ENCODE peak calls at places on chromosomes 11 and 22, in seven cellular contexts. D, J, B, M, P, R and Y are unnamed samples.

GRCh38 chr11:31237819-31238771 is 131.4 kb downstream of the DCDC1 start:
- DNase-seq in J (no peak), P (peak; percentile 7), D (no peak), R (no peak), M (no peak), B (no peak), Y (no peak)

GRCh38 chr22:17540481-17540880 is 22.8 kb upstream of the SLC25A18 start:
- DNase-seq in M (no peak), D (no peak), R (no peak), P (no peak), J (peak; percentile 71), B (no peak), Y (no peak)

GRCh38 chr11:117855452-117855851 is 21.0 kb downstream of the FXYD6 start:
- DNase-seq in R (no peak), M (no peak), B (no peak), D (no peak), P (no peak), J (no peak), Y (no peak)

GRCh38 chr11:114057147-114057546 is 2.4 kb upstream of the ZBTB16 start:
- DNase-seq in P (no peak), R (no peak), B (no peak), M (no peak), D (no peak), J (no peak), Y (no peak)

GRCh38 chr11:765025-765801 is 12.1 kb downstream of the GATD1 start:
- DNase-seq in D (no peak), P (no peak), J (peak; percentile 59), B (peak; percentile 92), M (no peak), R (peak; percentile 35), Y (peak; percentile 62)

GRCh38 chr11:119800171-119800570 is 71.2 kb upstream of the NECTIN1 start:
- DNase-seq in M (no peak), D (no peak), R (no peak), J (no peak), B (no peak), P (no peak), Y (no peak)

GRCh38 chr22:43275545-43275981 is 67.6 kb downstream of the SCUBE1 start:
- DNase-seq in B (no peak), M (no peak), P (no peak), D (no peak), J (peak; percentile 34), R (peak; percentile 41), Y (no peak)

GRCh38 chr11:103488021-103488420 is 378.8 kb downstream of the DYNC2H1 start:
- DNase-seq in B (no peak), M (no peak), J (no peak), D (no peak), P (no peak), R (no peak), Y (no peak)

GRCh38 chr11:112590778-112591177 is 330.1 kb upstream of the PLET1 start:
- DNase-seq in R (no peak), D (no peak), P (no peak), J (no peak), M (no peak), B (no peak), Y (no peak)

GRCh38 chr22:45208993-45209838 is 31.5 kb downstream of the KIAA0930 start:
- DNase-seq in M (no peak), R (no peak), J (peak; percentile 78), B (peak; percentile 93), P (peak; percentile 43), D (no peak), Y (no peak)

GRCh38 chr22:41827671-41828070 is 5.2 kb upstream of the SREBF2 start:
- DNase-seq in R (no peak), M (no peak), P (no peak), B (no peak), J (no peak), D (no peak), Y (no peak)

GRCh38 chr11:65133724-65134123 is 595 bp downstream of the SYVN1 start:
- DNase-seq in M (no peak), J (no peak), R (no peak), B (no peak), D (no peak), P (no peak), Y (no peak)

GRCh38 chr11:95231881-95232605 is 1.0 kb upstream of the SESN3 start:
- DNase-seq in D (no peak), M (no peak), J (no peak), R (no peak), P (no peak), B (peak; percentile 61), Y (no peak)

GRCh38 chr11:116557261-116557660 is 215.5 kb downstream of the BUD13 start:
- DNase-seq in D (no peak), P (no peak), M (no peak), J (no peak), B (peak; percentile 43), R (no peak), Y (no peak)

GRCh38 chr11:10575999-10576398 is 7.5 kb upstream of the LYVE1 start:
- DNase-seq in B (no peak), J (no peak), R (no peak), D (no peak), P (no peak), M (no peak), Y (no peak)

GRCh38 chr11:10579700-10580099 is 11.2 kb upstream of the LYVE1 start:
- DNase-seq in R (no peak), P (no peak), D (no peak), J (no peak), B (no peak), M (no peak), Y (no peak)

GRCh38 chr11:10584071-10584501 is 15.6 kb upstream of the LYVE1 start:
- DNase-seq in J (no peak), B (no peak), P (no peak), M (no peak), R (no peak), D (no peak), Y (no peak)

GRCh38 chr11:10580625-10581024 is 12.2 kb upstream of the LYVE1 start:
- DNase-seq in P (no peak), B (no peak), M (no peak), R (no peak), J (no peak), D (no peak), Y (no peak)

GRCh38 chr11:10581481-10582019 is 13.1 kb upstream of the LYVE1 start:
- DNase-seq in R (no peak), D (no peak), P (no peak), B (no peak), J (no peak), M (no peak), Y (no peak)
- TF ChIP-seq POLR2AphosphoS5 in R (no peak), D (no peak), P (no peak), B (no peak), J (no peak), M (no peak), Y (no peak)

DNA sequence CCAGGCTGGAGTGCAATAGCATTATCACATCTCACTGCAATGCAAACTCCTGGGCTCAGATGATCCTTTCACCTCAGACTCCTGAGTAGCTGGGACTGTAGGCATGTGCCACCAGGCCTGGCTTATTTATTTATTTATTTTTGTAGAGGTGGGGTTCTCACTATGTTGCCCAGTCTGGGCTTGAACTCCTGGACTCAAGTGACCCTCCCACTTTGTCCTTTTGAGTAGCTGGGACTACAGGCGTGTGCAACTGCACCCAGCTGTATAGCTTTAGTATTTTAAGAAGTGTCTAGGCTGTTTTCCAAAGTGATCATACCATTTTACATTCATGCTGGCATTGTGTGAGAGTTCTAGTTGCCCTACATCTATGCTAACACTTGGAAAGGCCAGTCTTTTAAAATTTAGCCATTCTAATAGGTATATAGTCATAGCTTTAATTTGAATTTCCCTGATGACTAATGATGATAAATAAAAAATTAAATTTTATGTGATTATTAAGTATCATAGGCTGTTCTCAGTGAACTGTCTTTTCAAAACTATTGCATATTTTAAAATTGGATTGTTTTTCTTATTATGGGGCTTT is 96.9 kb downstream of the TMEM135 start:
- DNase-seq in D (no peak), R (peak; percentile 21), P (no peak), B (no peak), J (no peak), M (no peak), Y (no peak)
- TF ChIP-seq TAF1 in D (no peak), R (no peak), P (no peak), B (no peak), J (no peak), M (no peak), Y (no peak)

GRCh38 chr11:125199915-125200314 is 35.4 kb downstream of the PKNOX2 start:
- DNase-seq in P (no peak), D (no peak), B (no peak), R (no peak), J (no peak), M (no peak), Y (no peak)

GRCh38 chr11:125202977-125203376 is 38.4 kb downstream of the PKNOX2 start:
- DNase-seq in P (no peak), M (no peak), J (no peak), D (no peak), R (no peak), B (no peak), Y (no peak)

GRCh38 chr11:125200441-125200840 is 35.9 kb downstream of the PKNOX2 start:
- DNase-seq in B (no peak), J (no peak), R (no peak), M (no peak), P (no peak), D (no peak), Y (no peak)

GRCh38 chr11:125202362-125202880 is 37.9 kb downstream of the PKNOX2 start:
- DNase-seq in D (no peak), B (peak; percentile 35), P (no peak), R (no peak), J (no peak), M (no peak), Y (no peak)

DNA sequence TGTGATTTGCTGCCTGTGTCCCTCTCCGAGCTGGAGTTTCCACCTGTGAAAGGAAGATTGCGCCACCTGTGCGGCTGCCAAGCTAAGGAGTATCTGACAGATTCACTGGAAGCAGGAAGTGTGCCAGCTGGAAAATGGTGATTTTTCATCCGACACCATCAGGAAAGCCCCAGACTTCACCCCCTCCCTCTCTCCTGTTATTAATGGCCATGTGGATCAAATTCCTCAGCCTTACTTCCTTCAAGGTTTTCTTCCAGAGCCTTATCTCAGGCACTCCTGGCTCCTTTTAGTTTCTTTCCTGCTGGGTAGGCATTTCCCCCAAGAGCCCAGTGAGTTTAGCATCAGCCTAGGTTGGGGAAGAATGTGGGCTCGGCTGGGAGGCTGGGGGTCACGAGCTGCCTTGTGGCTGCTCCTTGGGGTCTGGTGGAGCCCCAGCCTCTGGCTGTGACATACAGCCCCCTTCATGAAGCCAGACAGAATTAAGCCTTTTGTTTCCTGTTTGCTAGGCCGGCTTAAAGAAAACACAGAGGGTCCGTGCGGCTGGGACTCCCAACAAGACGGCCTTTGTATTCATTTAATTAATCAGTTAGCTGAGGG is 37.1 kb downstream of the PKNOX2 start:
- DNase-seq in B (no peak), D (no peak), P (no peak), M (no peak), R (peak; percentile 50), J (no peak), Y (no peak)
- TF ChIP-seq POLR2AphosphoS5 in B (no peak), D (no peak), P (no peak), M (no peak), R (no peak), J (no peak), Y (no peak)

DNA sequence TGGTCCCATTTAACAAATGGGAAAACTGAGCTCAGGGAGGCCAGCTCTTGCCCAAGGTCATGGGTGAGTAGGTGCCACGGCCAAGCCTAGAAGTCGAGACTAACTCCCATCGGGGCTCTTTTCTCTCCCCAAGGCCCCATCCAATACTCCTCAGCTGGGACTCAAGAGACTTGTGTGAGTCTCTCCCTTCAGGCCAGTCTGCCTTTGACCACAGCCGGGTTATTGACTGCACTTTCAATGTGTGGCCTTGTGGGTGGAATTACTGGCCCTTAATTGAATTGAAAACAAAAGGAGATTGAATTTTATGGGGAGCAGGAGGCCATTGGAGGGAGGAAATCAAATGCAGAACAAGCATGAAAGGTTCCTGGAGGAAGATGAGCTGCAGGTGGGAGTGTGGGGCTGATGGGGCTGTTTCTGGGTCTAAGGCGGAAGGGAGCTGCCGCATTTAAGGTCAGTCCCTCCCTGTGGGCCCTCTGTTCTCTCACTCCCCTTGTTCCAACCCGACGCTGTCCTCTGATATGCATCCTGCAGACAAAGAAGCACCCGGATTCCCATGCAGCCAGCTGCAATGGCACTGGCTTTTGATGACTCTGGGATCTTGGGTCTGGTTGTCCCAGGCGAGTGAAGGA is 552.8 kb downstream of the MIAT start:
- DNase-seq in J (no peak), R (no peak), B (no peak), P (no peak), D (no peak), M (no peak), Y (no peak)
- TF ChIP-seq TAF1 in J (no peak), R (no peak), B (no peak), P (no peak), D (no peak), M (no peak), Y (no peak)